ENCODE peak calls at places on chromosomes 16 and 17, in eight cellular contexts. Q is GM18507; Y is Caki2; H is NCI-H1105 treated with DMSO at 0.1 percent for 48 hours; M is progenitor cell of endocrine pancreas; W is activated gamma-delta T cell treated with Interleukin-2 at 50 U/mL for 16 hours; E is activated CD4-positive, alpha-beta T cell treated with anti-CD3 and anti-CD28 coated beads for 48 hours; P is MM.1S. B is an unnamed sample.
A peak's percentile ranks its signal among the peaks of the same experiment; 100 is the strongest.

GRCh38 chr16:88769617-88770458 is 15.2 kb downstream of the PIEZO1 start:
- DNase-seq in Q (no peak), Y (peak; percentile 48), H (no peak), M (no peak), W (no peak), E (peak; percentile 56), P (no peak), B (peak; percentile 71)

GRCh38 chr17:67606896-67607604 is 110.7 kb upstream of the NOL11 start:
- DNase-seq in Q (no peak), Y (no peak), H (peak; percentile 77), M (no peak), W (no peak), E (no peak), P (no peak), B (no peak)

GRCh38 chr16:58661199-58661830 is 23.3 kb downstream of the SLC38A7 start:
- DNase-seq in Q (peak; percentile 18), Y (peak; percentile 70), H (peak; percentile 49), M (peak; percentile 15), W (no peak), E (peak; percentile 13), P (peak; percentile 63), B (peak; percentile 48)

GRCh38 chr16:83955218-83956130 is 2.4 kb downstream of the OSGIN1 start:
- DNase-seq in Q (no peak), Y (no peak), H (no peak), M (no peak), W (no peak), E (no peak), P (no peak), B (no peak)

GRCh38 chr17:65270499-65270898 is 133.3 kb downstream of the RGS9 start:
- DNase-seq in Q (no peak), Y (no peak), H (no peak), M (no peak), W (no peak), E (no peak), P (no peak), B (no peak)

GRCh38 chr16:56369202-56369601 is 56.1 kb downstream of the AMFR start:
- DNase-seq in Q (no peak), Y (no peak), H (no peak), M (no peak), W (no peak), E (no peak), P (no peak), B (no peak)

GRCh38 chr17:51439395-51440229 is 179.3 kb downstream of the UTP18 start:
- DNase-seq in Q (no peak), Y (no peak), H (no peak), M (no peak), W (no peak), E (no peak), P (no peak), B (no peak)

GRCh38 chr16:64153718-64154117 is 968.1 kb downstream of the CDH11 start:
- DNase-seq in Q (no peak), Y (no peak), H (no peak), M (no peak), W (no peak), E (no peak), P (no peak), B (no peak)

GRCh38 chr17:9890124-9890523 is 14.9 kb downstream of the RCVRN start:
- DNase-seq in Q (peak; percentile 20), Y (peak; percentile 6), H (no peak), M (peak; percentile 20), W (no peak), E (peak; percentile 39), P (no peak), B (no peak)

GRCh38 chr17:8785547-8786412 is 13.4 kb downstream of the MFSD6L start:
- DNase-seq in Q (peak; percentile 33), Y (peak; percentile 5), H (peak; percentile 75), M (peak; percentile 75), W (peak; percentile 63), E (peak; percentile 78), P (peak; percentile 53), B (peak; percentile 53)

GRCh38 chr16:2427526-2427925 is 1.7 kb upstream of the CCNF start:
- DNase-seq in Q (no peak), Y (no peak), H (no peak), M (no peak), W (no peak), E (no peak), P (no peak), B (no peak)

GRCh38 chr16:80973991-80974390 is 32.7 kb downstream of the CMC2 start:
- DNase-seq in Q (no peak), Y (no peak), H (no peak), M (no peak), W (no peak), E (no peak), P (no peak), B (no peak)

GRCh38 chr17:80561541-80562114 is 17.0 kb downstream of the RPTOR start:
- DNase-seq in Q (no peak), Y (no peak), H (no peak), M (no peak), W (no peak), E (no peak), P (no peak), B (no peak)

GRCh38 chr17:39667262-39668140 is 752 bp upstream of the PNMT start:
- DNase-seq in Q (no peak), Y (no peak), H (no peak), M (no peak), W (no peak), E (no peak), P (no peak), B (peak; percentile 54)

GRCh38 chr17:58172369-58173071 is 5.7 kb downstream of the OR4D2 start:
- DNase-seq in Q (no peak), Y (no peak), H (peak; percentile 29), M (no peak), W (peak; percentile 49), E (peak; percentile 37), P (peak; percentile 49), B (no peak)

GRCh38 chr17:48025904-48026502 is 11.6 kb downstream of the COPZ2 start:
- DNase-seq in Q (no peak), Y (no peak), H (no peak), M (no peak), W (no peak), E (no peak), P (no peak), B (no peak)